ENCODE peak calls at places on chromosomes 6 and 20, in ten cellular contexts. L is stomach, W is neural crest cell, Q is thoracic aorta, U is GM20000, C is AG09319, N is nephron progenitor cell, Z is astrocyte, V is HFF-Myc, E is GM12865. D is an unnamed sample.

GRCh38 chr6:29947292-29947980 is 5.1 kb downstream of the HLA-A start:
- DNase-seq in W (no peak), V (no peak), L (no peak), N (no peak), Z (no peak), E (no peak), Q (no peak), C (no peak), U (no peak), D (no peak)

GRCh38 chr6:68635706-68636513 is 828 bp downstream of the ADGRB3 start:
- DNase-seq in E (peak), W (peak), V (no peak), Q (no peak), N (peak), U (peak), L (no peak), Z (no peak), C (no peak), D (no peak)

GRCh38 chr6:84546427-84546914 is 217.9 kb downstream of the TBX18 start:
- DNase-seq in U (no peak), Q (no peak), L (no peak), N (peak), Z (peak), V (peak), E (no peak), C (no peak), W (no peak), D (no peak)

GRCh38 chr6:155645328-155645727 is 189.7 kb upstream of the NOX3 start:
- DNase-seq in C (no peak), N (no peak), W (no peak), Q (no peak), Z (no peak), U (no peak), V (peak), L (no peak), E (no peak), D (no peak)

GRCh38 chr6:27847706-27848105 is 64.5 kb downstream of the OR2B2 start:
- DNase-seq in E (no peak), Z (no peak), C (no peak), Q (no peak), N (no peak), L (no peak), W (no peak), V (no peak), U (no peak), D (no peak)

GRCh38 chr6:132798820-132799538 is 542 bp upstream of the SLC18B1 start:
- DNase-seq in V (no peak), Z (no peak), E (peak), Q (no peak), W (peak), U (peak), N (peak), C (no peak), L (peak), D (peak)

GRCh38 chr6:157631388-157631787 is 191.7 kb upstream of the SNX9 start:
- DNase-seq in U (no peak), Z (peak), V (no peak), C (peak), E (no peak), N (no peak), W (no peak), L (no peak), Q (no peak), D (no peak)

GRCh38 chr20:31515775-31516107 is 1.5 kb downstream of the HM13 start:
- DNase-seq in L (no peak), U (no peak), E (peak), Z (no peak), Q (no peak), N (no peak), W (no peak), V (no peak), C (no peak), D (peak)

GRCh38 chr20:34536798-34537394 is 20.7 kb downstream of the DYNLRB1 start:
- DNase-seq in E (peak), V (no peak), L (peak), W (peak), Q (no peak), U (no peak), C (no peak), Z (no peak), N (peak), D (peak)

GRCh38 chr6:29792123-29793035 is 35.2 kb upstream of the HLA-G start:
- DNase-seq in U (peak), N (peak), L (peak), W (peak), Z (no peak), Q (peak), E (peak), V (no peak), C (no peak), D (no peak)

GRCh38 chr6:25889877-25890853 is 16.1 kb upstream of the SLC17A3 start:
- DNase-seq in N (peak), Q (no peak), U (no peak), L (no peak), V (peak), Z (peak), C (no peak), W (peak), E (peak), D (peak)

DNA sequence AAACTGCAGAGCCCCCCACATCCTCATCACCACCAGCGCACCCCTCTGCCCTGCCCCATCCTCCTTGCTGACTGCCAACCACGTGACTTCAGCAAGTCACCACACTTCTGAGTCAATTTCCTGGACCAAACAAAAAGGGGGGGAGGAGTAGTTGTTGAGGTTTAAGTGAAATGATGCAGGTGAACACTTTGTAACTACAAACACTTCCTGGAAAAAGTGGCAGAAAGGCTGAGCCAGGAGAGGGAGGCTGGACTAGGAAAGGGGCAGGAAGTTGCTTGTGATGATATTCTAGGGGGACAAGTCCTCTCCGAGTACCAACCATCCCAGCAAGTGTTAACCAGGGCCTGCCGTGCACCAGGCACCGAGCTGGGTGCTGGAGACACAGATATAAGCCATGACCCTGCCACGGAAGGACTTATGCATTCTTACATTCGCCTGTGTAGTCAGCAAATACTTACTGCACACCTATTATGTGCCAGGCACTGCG is 67.4 kb downstream of the PREX1 start:
- DNase-seq in Q (no peak), U (peak), E (peak), W (no peak), Z (peak), V (no peak), L (peak), C (no peak), N (no peak), D (peak)
- TF ChIP-seq CTCF in Q (no peak), U (no peak), E (no peak), W (no peak), Z (no peak), V (no peak), L (no peak), C (no peak), N (no peak), D (no peak)

DNA sequence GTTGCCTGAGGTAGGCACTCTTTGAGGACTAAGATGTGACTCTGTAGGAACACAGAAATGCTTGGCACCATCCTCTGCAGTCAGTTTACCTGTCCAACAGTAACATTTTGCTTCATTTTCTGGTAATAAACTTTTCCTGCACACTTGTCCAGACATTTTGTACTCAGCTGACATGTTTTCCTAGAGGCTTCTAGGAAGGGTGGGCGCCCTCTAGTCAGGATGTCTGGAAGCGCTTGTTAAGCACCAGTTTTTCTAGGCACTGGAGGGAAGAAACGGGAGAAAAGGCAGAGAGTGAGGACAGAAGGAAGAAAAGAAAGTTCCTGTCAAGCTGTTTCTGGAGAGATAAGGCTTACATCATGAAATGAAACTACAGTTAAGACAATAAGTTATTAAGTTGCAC is 42.5 kb upstream of the TNFRSF21 start:
- DNase-seq in Q (no peak), W (no peak), Z (no peak), E (no peak), N (no peak), U (no peak), L (no peak), V (no peak), C (no peak), D (no peak)
- TF ChIP-seq CTCF in Q (no peak), W (peak), Z (no peak), E (no peak), N (no peak), U (no peak), L (no peak), V (peak), C (peak), D (peak)

GRCh38 chr6:37303091-37303620 is 45.2 kb upstream of the TMEM217 start:
- DNase-seq in N (no peak), W (no peak), C (no peak), U (no peak), Z (no peak), V (no peak), Q (no peak), E (no peak), L (no peak), D (no peak)
- TF ChIP-seq CTCF in N (no peak), W (no peak), C (no peak), U (no peak), Z (no peak), V (no peak), Q (no peak), E (no peak), L (no peak), D (no peak)

GRCh38 chr20:36830791-36831691 is 44.9 kb upstream of the TLDC2 start:
- DNase-seq in V (no peak), U (no peak), Z (no peak), W (no peak), C (no peak), E (no peak), N (no peak), Q (peak), L (no peak), D (no peak)
- TF ChIP-seq CTCF in V (peak), U (no peak), Z (peak), W (peak), C (peak), E (no peak), N (no peak), Q (peak), L (no peak), D (peak)

DNA sequence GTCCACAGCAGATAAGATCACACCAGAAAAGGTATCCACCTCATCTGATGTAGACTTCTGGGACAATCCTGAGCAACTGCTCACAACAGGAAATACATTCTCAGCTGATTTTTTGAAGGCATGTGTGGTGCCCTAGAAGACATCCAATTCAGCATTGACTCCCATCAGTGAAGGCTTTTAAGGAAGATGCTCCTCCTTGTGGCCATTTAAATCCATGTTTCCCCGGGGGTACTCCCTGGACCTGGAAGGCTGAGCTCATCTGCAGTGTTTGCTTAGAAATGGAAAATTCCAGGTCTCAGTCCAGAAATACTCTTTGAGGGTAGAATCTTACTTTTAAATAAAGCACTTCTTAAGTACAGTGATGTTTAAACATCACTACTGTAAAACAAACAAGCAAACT is 195.5 kb upstream of the PDE10A start:
- DNase-seq in Q (no peak), V (no peak), L (no peak), N (no peak), C (no peak), Z (no peak), U (no peak), E (no peak), W (no peak), D (no peak)
- TF ChIP-seq CTCF in Q (no peak), V (no peak), L (no peak), N (peak), C (no peak), Z (no peak), U (no peak), E (no peak), W (peak), D (peak)

DNA sequence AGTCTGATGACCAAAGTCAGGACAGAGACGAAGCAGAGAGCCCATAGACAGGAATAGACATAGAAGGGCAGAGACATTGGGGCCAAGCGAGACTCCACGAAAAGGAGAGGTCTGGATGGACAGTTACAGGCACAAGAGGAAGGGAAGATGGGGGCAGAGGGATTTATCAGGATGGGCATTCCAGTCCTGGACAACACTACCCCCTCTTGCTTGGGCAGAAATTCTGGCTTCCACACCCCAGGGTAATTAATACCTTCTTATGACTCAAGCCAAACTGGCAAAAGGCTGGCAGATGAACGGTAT is 82.2 kb upstream of the MAFB start:
- DNase-seq in E (no peak), Z (no peak), U (no peak), W (no peak), Q (no peak), N (no peak), L (no peak), V (no peak), C (no peak), D (no peak)
- TF ChIP-seq CTCF in E (no peak), Z (no peak), U (no peak), W (no peak), Q (no peak), N (no peak), L (no peak), V (no peak), C (no peak), D (no peak)

DNA sequence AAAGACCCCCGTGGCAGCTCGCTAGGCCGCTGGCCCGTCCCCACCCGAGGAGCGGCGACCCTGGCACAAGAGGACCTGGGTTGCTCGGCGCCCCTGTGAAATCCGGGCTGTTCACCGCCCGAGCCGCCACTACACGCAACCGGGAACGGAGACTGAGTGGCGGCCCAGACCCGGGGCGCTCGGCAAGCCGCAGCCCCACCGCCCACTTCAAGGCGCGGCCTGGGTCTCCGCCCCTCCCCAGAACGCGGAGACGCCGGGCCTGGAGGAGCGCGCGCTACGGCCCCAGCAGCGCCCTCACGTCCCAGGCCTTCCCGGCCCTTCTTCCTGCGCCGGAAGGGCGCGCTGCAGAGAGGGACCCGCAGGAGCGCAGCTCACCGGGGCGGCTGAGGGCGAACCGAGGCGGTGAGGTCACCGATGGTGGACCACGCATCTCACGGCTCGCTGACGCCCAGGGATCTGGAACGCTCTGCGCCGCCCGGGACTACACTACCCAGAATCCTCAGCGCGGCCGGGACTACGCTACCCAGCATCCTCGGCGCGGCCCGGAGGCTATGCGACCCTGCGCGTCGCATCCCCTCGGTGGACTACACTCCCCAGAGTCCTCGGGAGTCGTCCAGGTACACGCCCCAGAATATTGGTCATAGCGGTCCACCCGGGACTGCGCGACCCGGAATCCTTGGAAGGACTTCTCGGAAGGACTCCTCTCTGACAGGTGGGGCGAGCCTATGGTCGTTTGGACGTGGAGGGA is at the start of gene ZNF337:
- DNase-seq in E (peak), U (peak), Z (peak), N (peak), Q (peak), W (peak), L (peak), C (peak), V (peak), D (peak)
- TF ChIP-seq CTCF in E (peak), U (no peak), Z (no peak), N (no peak), Q (no peak), W (no peak), L (no peak), C (peak), V (peak), D (peak)

GRCh38 chr6:1406306-1407058 is 17.1 kb downstream of the FOXF2 start:
- DNase-seq in W (no peak), V (no peak), Q (no peak), U (no peak), L (peak), C (peak), Z (peak), E (no peak), N (no peak), D (no peak)
- TF ChIP-seq CTCF in W (no peak), V (peak), Q (no peak), U (no peak), L (no peak), C (peak), Z (no peak), E (no peak), N (no peak), D (no peak)

DNA sequence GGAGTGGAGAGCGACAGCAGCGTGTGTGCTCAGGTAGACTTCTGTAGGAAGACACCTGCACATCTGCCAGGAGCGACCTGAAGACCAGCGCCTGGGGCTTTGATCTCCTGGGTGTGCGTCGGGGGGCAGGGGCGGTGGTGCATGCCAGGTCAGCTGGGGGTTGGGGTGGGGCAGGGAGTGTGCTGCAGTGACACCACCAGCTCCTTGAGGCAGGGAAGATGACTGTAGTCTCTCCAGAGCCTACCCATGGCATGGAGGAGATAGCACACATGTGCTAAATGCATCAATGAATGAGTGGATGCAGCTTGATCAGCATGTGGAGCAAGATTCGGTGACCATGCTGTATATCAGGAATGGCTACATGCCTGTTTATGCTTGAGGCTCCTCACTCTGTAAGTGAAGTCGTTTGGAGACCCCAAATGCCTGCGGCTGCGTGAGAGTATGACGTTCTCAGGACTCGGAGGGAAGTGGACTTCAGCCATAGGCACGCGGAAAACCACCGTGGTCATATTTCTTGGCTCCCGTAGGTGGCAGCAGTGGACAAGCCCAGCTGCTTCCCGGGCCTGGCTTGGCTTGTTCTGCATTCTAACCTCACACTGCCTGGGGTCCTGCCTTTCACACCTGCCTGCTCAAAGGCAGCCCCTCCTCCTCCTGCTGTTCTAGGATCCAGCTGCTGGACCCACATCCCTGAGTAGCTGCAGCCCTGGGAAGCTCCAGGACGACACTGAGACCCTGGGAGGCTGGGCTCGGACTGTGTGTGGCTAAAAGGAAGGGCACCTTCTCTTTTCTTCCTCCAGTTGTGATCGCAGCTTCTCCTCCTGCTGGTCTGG is 39.4 kb upstream of the KCNK16 start:
- DNase-seq in W (peak), V (peak), C (peak), L (peak), N (peak), E (peak), U (peak), Q (no peak), Z (peak), D (peak)
- TF ChIP-seq CTCF in W (peak), V (peak), C (peak), L (peak), N (peak), E (peak), U (peak), Q (peak), Z (peak), D (peak)

D was measured in OCI-LY7.